ENCODE peak calls at places on chromosomes 3 and 15, in eight cellular contexts. P is sigmoid colon, M is HepG2, V is A549, D is GM12878, U is ovary, Q is stomach, E is suprapubic skin. Z is an unnamed sample.
A peak's percentile ranks its signal among the peaks of the same experiment; 100 is the strongest.

GRCh38 chr3:166481340-166481739 is 644.1 kb upstream of the BCHE start:
- DNase-seq in D (no peak), V (no peak), U (no peak), Q (no peak), P (no peak), E (no peak), M (no peak), Z (no peak)

GRCh38 chr3:196192036-196193001 is 18.9 kb downstream of the ZDHHC19 start:
- DNase-seq in Q (peak; percentile 72), D (peak; percentile 74), M (peak; percentile 35), V (no peak), P (no peak), U (no peak), E (no peak), Z (peak; percentile 56)

GRCh38 chr3:41701196-41701698 is 260.7 kb downstream of the ULK4 start:
- DNase-seq in D (no peak), U (no peak), M (no peak), E (no peak), Q (no peak), V (no peak), P (no peak), Z (no peak)

GRCh38 chr3:23183731-23184130 is 19.4 kb upstream of the UBE2E2 start:
- DNase-seq in M (peak; percentile 43), U (no peak), D (no peak), P (no peak), E (no peak), V (peak; percentile 67), Q (peak; percentile 40), Z (peak; percentile 29)

GRCh38 chr3:72756900-72757299 is 91.3 kb downstream of the SHQ1 start:
- DNase-seq in E (no peak), P (no peak), V (no peak), M (no peak), Q (no peak), D (peak; percentile 77), U (no peak), Z (no peak)

GRCh38 chr15:84981711-84982300 is at the start of gene PDE8A:
- DNase-seq in M (no peak), Q (peak; percentile 60), P (peak; percentile 76), D (no peak), V (peak; percentile 30), E (peak; percentile 82), U (no peak), Z (peak; percentile 63)

GRCh38 chr3:179933079-179933478 is 103.7 kb downstream of the PEX5L start:
- DNase-seq in Q (no peak), U (no peak), P (no peak), M (no peak), V (no peak), E (no peak), D (no peak), Z (no peak)

GRCh38 chr3:123668906-123669305 is 84.1 kb upstream of the HACD2 start:
- DNase-seq in M (no peak), V (no peak), P (no peak), E (no peak), D (no peak), Q (no peak), U (no peak), Z (no peak)

GRCh38 chr3:155444771-155445170 is 151.3 kb upstream of the STRIT1 start:
- DNase-seq in E (no peak), P (no peak), M (no peak), D (no peak), U (no peak), Q (no peak), V (no peak), Z (no peak)

GRCh38 chr3:197748597-197749314 is 927 bp upstream of the FYTTD1 start:
- DNase-seq in V (no peak), P (no peak), E (no peak), M (no peak), D (no peak), U (no peak), Q (no peak), Z (no peak)

GRCh38 chr3:115272036-115272824 is 125.1 kb upstream of the ZBTB20 start:
- DNase-seq in E (no peak), Q (no peak), P (no peak), M (no peak), D (no peak), U (no peak), V (peak; percentile 17), Z (no peak)

GRCh38 chr15:94119215-94119815 is 112.0 kb upstream of the MCTP2 start:
- DNase-seq in P (peak; percentile 76), Q (no peak), V (no peak), M (no peak), U (peak; percentile 52), E (no peak), D (no peak), Z (no peak)

GRCh38 chr3:123584284-123584987 is 417 bp downstream of the HACD2 start:
- DNase-seq in P (peak; percentile 83), Q (peak; percentile 67), U (no peak), M (no peak), V (no peak), D (no peak), E (peak; percentile 79), Z (peak; percentile 55)

DNA sequence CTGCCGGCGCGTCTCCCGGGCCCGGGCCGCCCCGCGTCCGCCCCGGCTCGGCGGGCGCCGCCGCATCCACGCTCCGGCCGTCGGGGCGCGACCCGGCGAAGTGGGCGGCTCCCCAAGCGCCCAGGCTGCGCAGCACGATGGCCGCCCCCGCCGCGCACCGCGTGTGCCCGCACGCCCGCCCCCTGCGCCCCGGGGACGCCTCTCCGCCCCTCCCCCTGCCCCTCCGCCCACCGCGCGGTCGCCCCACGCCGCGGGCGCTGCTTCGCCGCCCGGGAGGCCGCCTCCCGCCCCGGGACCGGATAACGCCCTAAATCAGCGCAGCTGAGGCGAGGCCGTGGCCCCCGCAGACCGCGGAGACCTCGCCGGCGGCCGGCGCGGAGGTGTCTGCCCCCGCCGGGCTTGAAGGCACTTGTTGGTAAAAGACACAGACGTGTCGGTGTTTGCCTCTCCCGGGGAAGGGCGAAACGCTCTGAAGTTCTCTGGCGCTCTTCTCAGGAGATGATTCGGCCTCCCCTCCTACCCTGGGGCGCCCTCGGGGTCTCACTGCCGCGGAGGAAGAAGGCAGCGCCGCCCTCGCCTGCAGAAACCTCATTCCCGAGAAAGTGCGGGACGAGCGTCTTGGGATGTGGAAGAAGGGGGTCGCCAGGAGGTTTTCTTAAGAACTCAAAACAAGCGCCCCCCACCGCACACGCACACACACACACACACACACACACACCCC is at the start of gene BNC1:
- DNase-seq in U (no peak), P (no peak), V (no peak), E (no peak), D (no peak), M (no peak), Q (no peak), Z (no peak)
- TF ChIP-seq EP300 in U (no peak), P (no peak), V (no peak), E (no peak), D (no peak), M (no peak), Q (no peak), Z (no peak)

DNA sequence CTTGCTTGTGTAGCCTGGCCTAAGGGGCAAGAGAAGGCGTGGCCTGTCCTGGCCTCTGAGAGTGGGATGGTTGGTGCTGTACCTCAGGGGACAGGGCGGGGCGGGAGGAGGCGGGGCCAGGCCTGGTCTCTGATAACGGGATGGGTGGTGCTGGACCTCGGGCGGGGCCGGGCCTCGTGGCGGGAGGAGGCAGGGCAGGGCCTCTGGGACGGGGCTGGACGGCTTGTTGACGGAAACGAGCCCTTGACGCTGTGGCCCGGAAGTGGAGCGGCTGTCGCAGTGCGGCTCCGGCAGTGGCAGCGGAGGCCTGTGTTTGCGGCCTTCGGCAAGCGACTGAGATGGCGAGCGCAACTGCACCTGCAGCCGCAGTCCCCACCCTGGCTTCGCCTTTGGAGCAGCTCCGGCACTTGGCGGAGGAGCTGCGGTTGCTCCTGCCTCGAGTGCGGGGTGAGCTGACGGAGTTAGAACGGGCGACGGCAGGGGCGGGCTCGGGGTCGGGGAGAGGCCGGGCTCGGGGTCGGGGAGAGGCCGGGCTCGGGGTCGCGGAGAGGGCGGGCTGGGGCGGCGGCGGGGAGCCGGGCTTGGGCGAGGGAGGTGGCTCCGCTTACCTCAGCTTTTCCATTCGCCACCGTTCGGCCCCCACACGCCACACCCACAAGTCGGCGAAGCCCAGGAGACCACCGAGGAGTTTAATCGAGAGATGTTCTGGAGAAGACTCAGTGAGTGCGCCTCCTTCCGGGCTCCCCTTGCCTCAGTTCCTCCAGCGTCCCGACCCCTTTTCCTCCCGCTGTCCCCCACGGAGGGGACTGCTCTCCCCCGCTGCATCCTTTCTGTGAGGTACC is at the start of gene CCNDBP1:
- DNase-seq in M (peak; percentile 88), P (peak; percentile 94), U (peak; percentile 84), E (peak; percentile 97), Q (peak; percentile 98), D (peak; percentile 87), V (peak; percentile 93), Z (peak; percentile 98)
- TF ChIP-seq EP300 in M (no peak), P (no peak), U (no peak), E (no peak), Q (no peak), D (no peak), V (no peak), Z (no peak)

DNA sequence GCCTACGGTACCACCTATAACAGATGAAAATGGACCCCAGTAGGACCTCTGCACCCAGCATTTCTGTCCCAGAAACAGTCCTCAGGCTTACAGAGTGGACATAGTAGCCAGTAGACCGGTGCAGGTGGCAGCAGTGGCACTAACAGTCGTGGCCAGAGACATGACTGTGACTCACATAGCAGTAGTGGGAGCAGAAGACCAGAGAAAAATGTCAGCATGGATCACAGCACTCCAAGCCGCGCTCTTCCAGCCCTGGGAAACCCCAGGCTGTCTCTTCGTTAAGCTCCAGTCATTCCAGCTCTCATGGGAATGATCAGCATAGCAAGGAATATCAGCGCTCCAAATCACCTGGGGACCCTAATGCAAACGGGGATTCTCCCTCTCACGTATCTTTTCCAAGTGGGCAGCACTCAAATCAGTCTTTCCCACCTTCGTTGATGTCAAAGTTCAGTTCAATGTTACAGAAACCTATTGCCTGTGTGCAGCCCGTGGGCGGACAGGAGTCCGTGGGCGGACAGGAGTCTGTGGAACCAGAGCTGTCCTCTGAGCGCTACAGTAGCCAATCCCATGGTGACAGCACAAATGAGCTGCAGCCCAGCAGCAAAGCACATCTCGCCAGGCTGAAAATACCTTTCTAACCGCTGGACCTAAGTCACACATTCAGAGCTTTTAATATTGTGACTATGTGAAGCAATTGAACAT is 10.5 kb downstream of the BFSP2 start:
- DNase-seq in P (no peak), M (no peak), U (no peak), Q (no peak), E (no peak), V (no peak), D (no peak), Z (no peak)
- TF ChIP-seq EP300 in P (no peak), M (no peak), U (no peak), Q (no peak), E (no peak), V (no peak), D (no peak), Z (no peak)

GRCh38 chr15:92636950-92637481 is 18.6 kb downstream of the FAM174B start:
- DNase-seq in V (no peak), M (no peak), P (no peak), U (no peak), Q (peak; percentile 91), D (no peak), E (peak; percentile 29), Z (peak; percentile 25)

GRCh38 chr15:92638709-92639365 is 16.7 kb downstream of the FAM174B start:
- DNase-seq in V (no peak), M (no peak), P (no peak), E (peak; percentile 68), Q (peak; percentile 68), U (no peak), D (no peak), Z (peak; percentile 19)

GRCh38 chr15:92636401-92636949 is 19.1 kb downstream of the FAM174B start:
- DNase-seq in Q (peak; percentile 21), E (peak; percentile 41), D (no peak), V (no peak), P (no peak), M (no peak), U (no peak), Z (no peak)

GRCh38 chr15:92637621-92638020 is 18.0 kb downstream of the FAM174B start:
- DNase-seq in E (peak; percentile 79), Q (peak; percentile 25), U (no peak), V (no peak), P (no peak), D (no peak), M (no peak), Z (no peak)

GRCh38 chr15:92638291-92638708 is 17.3 kb downstream of the FAM174B start:
- DNase-seq in D (no peak), Q (peak; percentile 76), P (no peak), E (peak; percentile 50), U (no peak), V (no peak), M (peak; percentile 16), Z (peak; percentile 23)
- TF ChIP-seq EP300 in D (no peak), Q (no peak), P (no peak), E (no peak), U (no peak), V (no peak), M (no peak), Z (no peak)